ENCODE peak calls at places on chromosome 4, in nine cellular contexts. W, P, X, Z, H, I, E, L and J are unnamed samples. For H3K4me1, the result is how much of the 10 kb centered on the place peaks cover.

GRCh38 chr4:77881460-77882295 is 19.0 kb downstream of the MRPL1 start:
- DNase-seq in W (peak), P (no peak), X (peak), Z (no peak), H (peak), I (no peak), E (no peak), L (no peak), J (peak)

GRCh38 chr4:99968330-99968729 is 18.3 kb upstream of the H2AZ1 start:
- DNase-seq in W (peak), P (no peak), X (peak), Z (no peak), H (peak), I (no peak), E (no peak), L (no peak), J (peak)

GRCh38 chr4:30614771-30615170 is 105.4 kb upstream of the PCDH7 start:
- DNase-seq in W (no peak), P (no peak), X (no peak), Z (no peak), H (no peak), I (no peak), E (no peak), L (no peak), J (no peak)

GRCh38 chr4:109411964-109412363 is 21.7 kb upstream of the SEC24B start:
- DNase-seq in W (peak), P (peak), X (no peak), Z (no peak), H (no peak), I (no peak), E (no peak), L (no peak), J (no peak)

GRCh38 chr4:30808266-30808665 is 88.1 kb downstream of the PCDH7 start:
- DNase-seq in W (no peak), P (no peak), X (no peak), Z (no peak), H (no peak), I (no peak), E (no peak), L (no peak), J (no peak)

GRCh38 chr4:156608651-156609050 is 362.9 kb downstream of the PDGFC start:
- DNase-seq in W (no peak), P (no peak), X (no peak), Z (no peak), H (no peak), I (no peak), E (no peak), L (no peak), J (no peak)

GRCh38 chr4:101682946-101683345 is 107.6 kb upstream of the BANK1 start:
- DNase-seq in W (no peak), P (no peak), X (no peak), Z (no peak), H (no peak), I (no peak), E (no peak), L (no peak), J (no peak)

GRCh38 chr4:147355849-147356248 is 125.0 kb upstream of the EDNRA start:
- DNase-seq in W (no peak), P (peak), X (peak), Z (no peak), H (peak), I (no peak), E (no peak), L (no peak), J (peak)

GRCh38 chr4:78481180-78481579 is 70.4 kb upstream of the ANXA3 start:
- DNase-seq in W (no peak), P (no peak), X (peak), Z (no peak), H (peak), I (peak), E (no peak), L (no peak), J (no peak)

GRCh38 chr4:189090174-189090814 is 850.4 kb upstream of the FRG1 start:
- DNase-seq in W (peak), P (no peak), X (peak), Z (no peak), H (peak), I (no peak), E (no peak), L (peak), J (peak)

GRCh38 chr4:4481394-4482000 is 60.4 kb downstream of the STX18 start:
- DNase-seq in W (no peak), P (no peak), X (no peak), Z (no peak), H (no peak), I (no peak), E (no peak), L (no peak), J (no peak)

GRCh38 chr4:48017108-48017527 is 546 bp downstream of the NIPAL1 start:
- DNase-seq in W (peak), P (peak), X (peak), Z (no peak), H (peak), I (peak), E (peak), L (peak), J (peak)

GRCh38 chr4:55752810-55753209 is 66.8 kb upstream of the EXOC1L start:
- DNase-seq in W (no peak), P (no peak), X (no peak), Z (peak), H (no peak), I (no peak), E (no peak), L (no peak), J (no peak)

GRCh38 chr4:164956766-164957643 is 20.5 kb downstream of the TRIM61 start:
- DNase-seq in W (peak), P (peak), X (peak), Z (peak), H (peak), I (peak), E (peak), L (no peak), J (peak)

GRCh38 chr4:82467442-82467841 is 37.1 kb downstream of the ENOPH1 start:
- DNase-seq in W (no peak), P (peak), X (peak), Z (no peak), H (no peak), I (no peak), E (no peak), L (no peak), J (no peak)

GRCh38 chr4:107258359-107258758 is 222.2 kb upstream of the DKK2 start:
- DNase-seq in W (no peak), P (no peak), X (peak), Z (no peak), H (peak), I (no peak), E (no peak), L (no peak), J (peak)

GRCh38 chr4:1205641-1206298 is 33.4 kb upstream of the SPON2 start:
- DNase-seq in W (no peak), P (no peak), X (no peak), Z (no peak), H (no peak), I (no peak), E (no peak), L (no peak), J (no peak)

GRCh38 chr4:159317203-159317602 is 214.3 kb downstream of the RAPGEF2 start:
- DNase-seq in W (peak), P (no peak), X (no peak), Z (no peak), H (no peak), I (no peak), E (no peak), L (no peak), J (no peak)

GRCh38 chr4:25965629-25966028 is 51.6 kb downstream of the SMIM20 start:
- DNase-seq in W (no peak), P (no peak), X (no peak), Z (no peak), H (no peak), I (no peak), E (no peak), L (no peak), J (no peak)

GRCh38 chr4:141388483-141388882 is 167.8 kb downstream of the ZNF330 start:
- DNase-seq in W (no peak), P (no peak), X (peak), Z (no peak), H (peak), I (no peak), E (no peak), L (no peak), J (no peak)

DNA sequence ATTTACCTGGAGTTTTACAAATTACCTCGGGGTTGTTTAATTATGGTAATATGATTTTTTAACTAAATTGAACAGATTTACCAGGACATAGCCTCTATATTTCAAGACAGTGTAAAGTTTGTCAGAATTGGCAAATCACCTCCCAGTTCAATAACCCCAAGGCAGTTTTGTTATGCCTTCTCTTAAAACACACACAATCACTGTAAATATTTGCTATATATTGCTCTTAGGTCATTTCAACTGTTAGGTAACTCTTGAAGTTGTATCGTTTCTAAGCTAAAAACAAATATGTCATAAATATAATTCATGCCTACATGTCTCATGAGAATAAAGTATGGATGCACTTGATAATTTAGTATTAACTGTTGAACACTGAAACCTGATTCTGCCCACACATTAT is 24.1 kb downstream of the PDLIM5 start:
- DNase-seq in W (no peak), P (no peak), X (no peak), Z (no peak), H (no peak), I (no peak), E (no peak), L (no peak), J (no peak)
- H3K4me1 ChIP-seq in W (under half), P (under half), X (under half), Z (under half), H (under half), I (under half), E (under half), L (under half), J (under half)

GRCh38 chr4:71187399-71188196 is 151.2 kb upstream of the SLC4A4 start:
- DNase-seq in W (peak), P (no peak), X (peak), Z (no peak), H (peak), I (no peak), E (peak), L (no peak), J (peak)

GRCh38 chr4:71188197-71188625 is 150.6 kb upstream of the SLC4A4 start:
- DNase-seq in W (no peak), P (no peak), X (peak), Z (no peak), H (no peak), I (no peak), E (no peak), L (no peak), J (no peak)

GRCh38 chr4:71186566-71187398 is 152.0 kb upstream of the SLC4A4 start:
- DNase-seq in W (peak), P (peak), X (peak), Z (peak), H (peak), I (no peak), E (peak), L (no peak), J (peak)

GRCh38 chr4:71184195-71184781 is 154.5 kb upstream of the SLC4A4 start:
- DNase-seq in W (peak), P (peak), X (peak), Z (peak), H (peak), I (peak), E (peak), L (peak), J (peak)

GRCh38 chr4:71186257-71186565 is 152.6 kb upstream of the SLC4A4 start:
- DNase-seq in W (no peak), P (no peak), X (no peak), Z (no peak), H (no peak), I (no peak), E (no peak), L (no peak), J (no peak)
- H2AFZ ChIP-seq in W (peak), P (no peak), X (peak), Z (peak), H (peak), I (no peak), E (peak), L (peak), J (peak)

DNA sequence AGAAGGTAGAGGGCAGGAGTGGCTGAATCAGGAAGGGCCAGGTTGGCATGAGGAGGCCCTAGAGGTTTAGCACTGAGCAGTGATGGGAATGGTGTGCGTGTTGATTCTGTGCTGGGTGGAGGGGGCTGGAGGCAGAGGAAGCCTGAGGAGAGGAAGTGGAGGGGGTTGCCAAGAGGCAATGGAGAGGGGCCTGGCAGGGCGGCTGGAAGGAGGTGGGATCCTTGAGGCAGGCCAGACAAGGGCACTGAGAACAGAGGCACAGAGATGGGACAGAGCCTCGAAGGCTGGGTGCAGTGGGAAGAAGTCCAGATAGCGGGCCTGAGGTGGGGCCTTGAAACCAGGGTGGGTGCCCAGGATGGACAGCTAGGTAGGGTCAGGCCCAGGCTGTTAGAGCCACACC is 24.3 kb downstream of the SH3BP2 start:
- DNase-seq in W (no peak), P (no peak), X (no peak), Z (no peak), H (no peak), I (no peak), E (no peak), L (no peak), J (no peak)
- H3K4me1 ChIP-seq in W (under half), P (under half), X (under half), Z (under half), H (under half), I (under half), E (under half), L (under half), J (under half)

DNA sequence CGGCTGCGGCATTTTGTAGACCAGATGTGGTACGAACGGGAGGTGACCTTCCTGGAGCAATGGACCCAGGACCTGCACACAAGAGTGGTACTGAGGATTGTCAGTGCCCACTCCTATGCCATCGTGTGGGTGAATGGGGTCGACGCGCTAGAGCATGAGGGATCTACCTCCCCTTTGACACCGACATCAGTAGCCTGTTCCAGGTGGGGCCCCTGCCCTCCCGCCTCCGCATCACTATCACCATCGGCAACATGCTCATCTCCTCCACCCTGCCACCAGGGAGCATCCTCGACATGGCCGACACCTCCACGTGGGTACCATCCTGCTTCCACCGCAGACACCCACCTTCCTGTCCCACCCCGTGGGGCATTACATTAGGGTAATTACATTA is 46.2 kb downstream of the SMARCA5 start:
- DNase-seq in W (peak), P (peak), X (peak), Z (peak), H (no peak), I (no peak), E (no peak), L (no peak), J (no peak)
- H2AFZ ChIP-seq in W (peak), P (peak), X (peak), Z (peak), H (peak), I (peak), E (peak), L (no peak), J (peak)

DNA sequence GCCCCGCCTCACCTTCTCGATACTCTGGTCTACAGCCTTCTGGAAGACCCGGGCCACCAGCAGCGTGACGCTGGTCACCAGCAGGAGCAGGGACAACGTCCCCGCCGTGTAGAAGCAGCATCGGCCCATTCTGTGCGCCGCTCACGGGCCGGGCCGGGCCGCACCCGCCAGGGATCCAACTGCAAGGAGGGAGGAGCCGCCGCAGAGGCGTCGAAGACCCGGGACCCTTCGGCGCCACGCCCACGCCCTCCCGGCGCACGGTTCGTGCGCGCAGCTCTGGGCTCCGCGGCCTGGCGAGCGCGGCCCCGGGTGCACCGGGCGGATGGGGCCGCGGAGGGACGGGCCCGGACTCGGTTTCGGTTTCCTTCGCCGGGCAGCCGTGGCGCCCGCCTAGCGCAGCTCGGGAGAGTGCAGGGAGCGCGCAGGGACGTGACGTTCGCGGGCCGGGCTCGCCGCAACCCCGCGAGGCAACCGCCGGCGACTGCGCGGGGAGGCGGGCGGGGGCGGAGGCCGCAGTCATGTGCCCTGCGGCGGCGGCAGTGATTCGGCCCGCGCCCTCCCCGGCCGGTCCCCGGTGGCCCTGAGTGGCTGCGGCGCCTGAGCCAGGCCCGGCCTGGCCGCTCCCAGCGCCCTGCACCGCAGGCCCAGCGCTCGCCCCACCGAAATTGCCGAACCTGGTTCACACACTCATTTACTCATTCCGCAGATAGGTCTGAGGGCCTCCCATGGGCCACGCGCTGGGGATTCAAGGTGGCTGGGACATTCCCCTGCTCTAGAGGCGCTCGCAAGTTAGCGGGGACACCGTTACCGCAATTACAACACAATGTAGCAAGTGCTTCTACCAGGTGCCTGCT is at the start of gene SCARB2:
- DNase-seq in W (peak), P (peak), X (peak), Z (peak), H (peak), I (no peak), E (peak), L (peak), J (peak)
- H3K4me1 ChIP-seq in W (half or more), P (under half), X (under half), Z (under half), H (under half), I (under half), E (under half), L (under half), J (half or more)

DNA sequence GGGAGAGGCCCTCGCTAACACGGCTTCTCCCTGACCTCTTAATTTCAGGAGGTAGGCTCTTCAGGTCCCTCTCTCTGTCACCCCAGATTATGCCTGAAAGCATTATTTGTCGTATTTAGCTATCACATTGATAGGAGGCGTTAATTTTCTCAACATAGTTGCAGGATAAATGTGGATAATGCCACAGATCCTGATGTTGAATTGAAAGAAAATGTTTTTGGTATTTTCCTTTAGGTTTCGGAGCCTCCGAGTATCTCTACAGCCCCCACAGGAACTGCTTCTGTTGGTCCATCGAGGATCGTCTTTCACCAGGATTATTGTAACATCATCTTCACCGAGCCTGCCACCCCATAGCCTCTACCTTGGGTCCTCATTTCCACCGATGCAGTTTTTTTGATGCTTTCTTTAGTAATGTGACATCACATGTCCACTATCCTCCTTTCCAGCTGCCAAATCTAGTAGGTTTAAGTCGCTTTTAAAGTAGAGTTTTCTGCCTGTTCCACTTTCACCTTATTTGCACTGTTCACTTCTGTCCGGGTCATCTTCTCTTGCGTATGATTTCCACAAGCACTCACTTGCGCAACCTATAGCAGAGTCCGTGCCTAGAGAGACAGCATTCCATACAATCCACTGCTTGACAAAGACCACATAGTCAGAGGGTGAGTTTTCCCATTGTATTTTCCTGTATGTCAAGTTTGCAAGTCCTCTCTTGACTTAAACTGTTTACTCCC is 665 bp downstream of the TIGD2 start:
- DNase-seq in W (peak), P (peak), X (peak), Z (peak), H (peak), I (peak), E (peak), L (no peak), J (peak)
- H2AFZ ChIP-seq in W (peak), P (peak), X (peak), Z (peak), H (peak), I (peak), E (peak), L (no peak), J (peak)